ENCODE peak calls at places on chromosome 14, in four cellular contexts. B is IMR-90, N is mesendoderm, L is H1. M is an unnamed sample.

GRCh38 chr14:33780035-33780434 is 170.8 kb downstream of the EGLN3 start:
- DNase-seq in L (no peak), N (no peak), B (no peak), M (no peak)

GRCh38 chr14:33509927-33510535 is 440.8 kb downstream of the EGLN3 start:
- DNase-seq in L (no peak), N (no peak), B (no peak), M (no peak)

GRCh38 chr14:53663709-53664108 is 292.9 kb downstream of the BMP4 start:
- DNase-seq in L (peak), B (peak), N (peak), M (peak)

GRCh38 chr14:76938092-76938500 is 90.4 kb downstream of the IRF2BPL start:
- DNase-seq in L (no peak), N (no peak), B (peak), M (no peak)

GRCh38 chr14:96261772-96262485 is 5.9 kb downstream of the BDKRB1 start:
- DNase-seq in L (no peak), N (no peak), B (peak), M (no peak)

GRCh38 chr14:104284636-104285482 is 146.5 kb downstream of the KIF26A start:
- DNase-seq in B (no peak), L (no peak), N (no peak), M (peak)

GRCh38 chr14:100737526-100737925 is 10.8 kb downstream of the DLK1 start:
- DNase-seq in N (no peak), L (no peak), B (no peak), M (peak)

GRCh38 chr14:32263939-32264567 is 61.0 kb upstream of the RNU6-8 start:
- DNase-seq in L (no peak), B (no peak), N (no peak), M (no peak)

GRCh38 chr14:81147140-81147897 is 73.4 kb downstream of the GTF2A1 start:
- DNase-seq in B (no peak), L (no peak), N (no peak), M (no peak)

GRCh38 chr14:73741386-73741875 is 27.2 kb upstream of the PNMA1 start:
- DNase-seq in L (peak), N (peak), B (peak), M (peak)

GRCh38 chr14:101055776-101056374 is 152.4 kb upstream of the RTL1 start:
- DNase-seq in B (peak), L (no peak), N (no peak), M (no peak)

GRCh38 chr14:77142289-77142814 is 761 bp upstream of the ZDHHC22 start:
- DNase-seq in B (no peak), L (peak), N (peak), M (no peak)

GRCh38 chr14:100842799-100843198 is 16.9 kb downstream of the MEG3 start:
- DNase-seq in B (peak), N (no peak), L (no peak), M (no peak)

GRCh38 chr14:83887871-83888270 is 1642.1 kb upstream of the FLRT2 start:
- DNase-seq in B (no peak), L (no peak), N (no peak), M (no peak)

GRCh38 chr14:83757896-83758295 is 1772.0 kb upstream of the FLRT2 start:
- DNase-seq in N (no peak), L (no peak), B (peak), M (no peak)

GRCh38 chr14:88005050-88005481 is at the start of gene GPR65:
- DNase-seq in N (no peak), B (no peak), L (no peak), M (no peak)

GRCh38 chr14:101044741-101045140 is 141.2 kb upstream of the RTL1 start:
- DNase-seq in L (no peak), B (no peak), N (no peak), M (no peak)

GRCh38 chr14:76011959-76012802 is 26.6 kb downstream of the IFT43 start:
- DNase-seq in B (peak), N (no peak), L (peak), M (peak)

GRCh38 chr14:42299692-42300091 is 693.0 kb downstream of the LRFN5 start:
- DNase-seq in N (no peak), B (no peak), L (no peak), M (no peak)

GRCh38 chr14:26867171-26867757 is 269.4 kb upstream of the NOVA1 start:
- DNase-seq in L (no peak), B (no peak), N (peak), M (no peak)

GRCh38 chr14:65927871-65928270 is 515.3 kb downstream of the FUT8 start:
- DNase-seq in B (no peak), L (no peak), N (peak), M (no peak)

GRCh38 chr14:66228267-66228970 is 257.8 kb upstream of the CCDC196 start:
- DNase-seq in B (no peak), N (no peak), L (no peak), M (no peak)

GRCh38 chr14:101072945-101073597 is 169.5 kb upstream of the RTL1 start:
- DNase-seq in B (peak), N (peak), L (peak), M (peak)

GRCh38 chr14:102145395-102145794 is 5.7 kb downstream of the WDR20 start:
- DNase-seq in N (no peak), L (no peak), B (no peak), M (no peak)

GRCh38 chr14:70289138-70289537 is 70.3 kb downstream of the COX16 start:
- DNase-seq in L (no peak), N (no peak), B (no peak), M (no peak)

GRCh38 chr14:80077262-80077661 is 134.0 kb downstream of the DIO2 start:
- DNase-seq in L (no peak), B (peak), N (no peak), M (no peak)

GRCh38 chr14:32074887-32075572 is 2.1 kb upstream of the ARHGAP5 start:
- DNase-seq in N (no peak), L (no peak), B (peak), M (no peak)

GRCh38 chr14:72558721-72559120 is 335.2 kb downstream of the DPF3 start:
- DNase-seq in L (no peak), N (peak), B (peak), M (no peak)
- H4K5ac ChIP-seq in L (no peak), N (no peak), B (no peak), M (no peak)

DNA sequence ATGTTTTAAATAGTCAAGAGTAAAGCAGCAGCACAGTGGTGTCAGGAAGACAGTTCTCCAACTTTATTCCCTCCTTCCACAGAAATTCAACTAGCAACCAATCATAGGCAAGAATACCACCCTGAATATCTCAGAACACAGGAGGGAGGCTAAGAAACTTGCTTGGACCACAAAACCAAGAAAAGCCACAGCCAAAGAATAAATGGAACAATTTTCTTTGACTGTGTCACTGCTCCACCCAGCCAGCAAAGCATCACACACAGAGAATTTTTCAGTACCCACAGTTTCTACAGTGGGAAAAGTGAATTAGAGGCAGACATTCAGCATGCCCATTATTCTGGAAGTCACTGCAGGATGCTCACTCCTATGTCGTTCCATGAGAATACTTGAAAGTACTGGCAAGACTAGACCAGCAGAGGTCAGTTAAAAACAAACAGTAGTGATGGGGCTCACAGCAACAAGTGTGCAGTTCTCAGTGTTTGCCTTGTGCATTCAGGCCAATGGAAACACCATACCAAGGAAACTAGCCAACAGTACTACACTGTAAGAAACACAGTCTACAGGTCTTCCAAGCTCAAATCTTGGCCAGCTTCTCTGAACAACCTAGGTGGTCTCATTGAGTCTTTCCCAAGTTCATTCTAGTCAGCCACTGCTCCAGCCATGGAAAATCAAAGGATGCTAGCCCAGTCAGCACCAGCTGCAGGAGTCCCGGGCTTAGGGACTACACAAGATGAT is 56.8 kb upstream of the FOXG1 start:
- DNase-seq in B (no peak), L (no peak), N (peak), M (no peak)
- H4K5ac ChIP-seq in B (no peak), L (no peak), N (no peak), M (no peak)

DNA sequence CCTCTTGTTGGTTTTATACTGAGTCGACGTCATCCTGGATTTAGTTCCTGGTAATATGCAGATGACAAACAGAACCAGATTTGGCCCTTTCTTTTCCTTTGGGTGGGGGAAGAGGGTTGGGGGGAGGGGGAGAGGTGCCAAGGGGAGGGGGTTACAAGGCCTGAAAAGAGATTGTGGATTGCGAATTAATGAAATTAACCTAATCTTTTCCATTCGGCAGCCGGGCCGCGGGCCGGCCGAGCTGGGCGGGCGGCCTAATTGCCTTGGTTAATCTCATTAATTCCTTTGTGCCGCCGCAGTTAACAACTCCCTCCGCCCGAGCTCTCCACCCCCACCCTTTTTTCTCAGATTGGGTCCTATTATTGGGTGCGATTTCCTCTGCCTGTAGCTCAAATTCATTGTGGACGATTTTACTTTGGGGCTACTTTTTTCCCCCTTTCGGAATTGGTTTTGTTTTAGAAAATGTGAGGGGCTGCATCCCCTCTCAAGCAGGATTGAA is 387 bp upstream of the GSC start:
- DNase-seq in L (peak), B (peak), N (peak), M (no peak)
- H4K5ac ChIP-seq in L (no peak), B (no peak), N (no peak), M (no peak)

DNA sequence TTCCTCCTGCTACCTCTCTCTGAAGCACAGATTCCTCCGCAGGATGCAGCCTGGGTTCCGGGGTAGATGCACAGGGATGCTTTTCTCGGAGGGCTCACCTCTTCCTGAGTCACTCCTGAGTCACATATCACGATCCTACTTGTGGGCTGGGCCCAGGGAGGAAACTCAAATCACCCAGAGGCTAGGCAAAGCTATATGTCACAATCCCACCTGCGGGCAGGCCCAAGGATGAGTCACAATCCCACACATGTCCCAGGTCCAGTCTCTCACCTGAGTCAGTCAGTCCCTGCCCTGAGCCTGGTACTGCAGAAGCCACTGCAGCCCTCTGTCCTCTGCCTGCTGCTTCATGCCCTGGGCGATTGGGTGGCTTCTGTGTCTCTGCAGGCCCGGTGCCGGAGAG is 149.0 kb upstream of the GSC start:
- DNase-seq in N (peak), L (no peak), B (no peak), M (no peak)
- H4K5ac ChIP-seq in N (no peak), L (no peak), B (no peak), M (no peak)

DNA sequence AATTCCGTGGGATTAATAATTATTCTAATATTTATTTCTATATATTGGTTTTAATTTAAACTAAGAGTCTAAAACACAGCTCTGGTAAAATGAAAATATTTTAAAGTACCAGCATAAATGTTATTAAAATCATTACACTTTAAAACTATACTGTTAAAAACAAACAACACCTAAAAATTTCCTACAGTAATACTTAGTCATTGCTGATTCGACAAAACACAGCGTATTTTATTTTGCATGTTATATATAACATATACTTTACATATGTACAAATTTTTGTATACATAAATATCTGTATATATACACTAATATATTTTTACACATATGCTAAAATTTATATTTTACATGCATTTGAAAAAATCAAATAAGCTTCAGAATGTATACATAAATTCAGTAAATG is 6.0 kb upstream of the PCNX4 start:
- DNase-seq in B (no peak), L (no peak), N (no peak), M (no peak)
- H4K5ac ChIP-seq in B (no peak), L (no peak), N (no peak), M (no peak)

DNA sequence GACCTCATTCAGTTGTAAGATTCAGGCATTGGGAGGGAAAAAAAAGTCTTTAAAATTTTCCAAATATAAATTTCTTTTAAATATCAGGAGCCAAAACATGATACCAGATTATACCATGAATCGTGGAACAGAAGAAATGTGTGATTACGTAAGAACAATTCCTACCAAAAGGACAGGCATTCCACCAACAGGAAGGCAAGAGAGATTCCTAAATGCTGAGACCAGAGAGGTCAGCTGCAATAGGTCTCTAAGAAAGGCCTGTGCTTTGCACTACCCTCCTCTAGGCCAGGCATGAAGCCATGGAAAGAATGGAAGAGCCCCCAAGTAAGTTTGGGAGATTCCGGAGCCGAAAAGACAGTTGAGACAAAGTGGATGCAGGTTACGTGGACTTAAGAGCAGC is 83.7 kb downstream of the PTGER2 start:
- DNase-seq in N (no peak), L (no peak), B (peak), M (no peak)
- H4K5ac ChIP-seq in N (no peak), L (no peak), B (peak), M (no peak)

GRCh38 chr14:37054869-37055268 is 117.5 kb downstream of the SLC25A21 start:
- DNase-seq in L (no peak), B (no peak), N (no peak), M (no peak)
- H4K5ac ChIP-seq in L (no peak), B (no peak), N (no peak), M (no peak)

DNA sequence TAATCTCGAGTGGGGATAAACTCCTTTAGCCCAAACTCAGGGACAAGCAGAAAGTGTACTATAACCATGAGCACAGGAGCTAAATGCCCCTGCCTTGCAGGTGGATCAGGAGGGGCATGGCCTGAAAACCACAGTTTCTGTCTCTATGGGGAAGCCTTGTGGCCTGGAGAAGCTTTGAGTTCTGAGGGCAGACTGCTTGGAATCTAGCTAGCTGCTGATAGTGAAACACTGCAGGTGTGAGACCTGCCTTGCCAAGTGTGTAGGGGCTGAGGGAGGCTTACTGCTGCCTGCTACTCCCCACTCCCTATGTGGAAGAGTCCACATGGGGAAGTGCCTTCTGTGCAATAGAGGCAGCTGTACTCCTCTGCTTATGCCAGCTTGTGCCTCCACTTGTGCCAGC is 352.3 kb upstream of the OR4E1 start:
- DNase-seq in L (no peak), B (no peak), N (no peak), M (no peak)
- H4K5ac ChIP-seq in L (no peak), B (no peak), N (no peak), M (no peak)

GRCh38 chr14:35240233-35240632 is 51.9 kb upstream of the PSMA6 start:
- DNase-seq in L (no peak), N (no peak), B (no peak), M (no peak)
- H4K5ac ChIP-seq in L (no peak), N (no peak), B (no peak), M (no peak)

GRCh38 chr14:20807304-20807956 is 4.8 kb upstream of the RNASE1 start:
- DNase-seq in N (no peak), L (no peak), B (no peak), M (no peak)

GRCh38 chr14:20812576-20812975 is 9.9 kb upstream of the RNASE1 start:
- DNase-seq in N (no peak), B (no peak), L (no peak), M (no peak)

GRCh38 chr14:20811994-20812393 is 9.3 kb upstream of the RNASE1 start:
- DNase-seq in B (no peak), L (no peak), N (no peak), M (no peak)

GRCh38 chr14:20808084-20808483 is 5.4 kb upstream of the RNASE1 start:
- DNase-seq in L (no peak), N (no peak), B (no peak), M (no peak)

GRCh38 chr14:20809917-20810316 is 7.3 kb upstream of the RNASE1 start:
- DNase-seq in L (no peak), B (no peak), N (no peak), M (no peak)
- H4K5ac ChIP-seq in L (no peak), B (no peak), N (no peak), M (no peak)